ENCODE peak calls at places on chromosome 2, in eight cellular contexts. C, D, J, I, B, H, O and L are unnamed samples.

GRCh38 chr2:8628870-8629209 is 53.0 kb upstream of the ID2 start:
- DNase-seq in D (no peak), B (no peak), J (no peak), C (no peak), H (no peak), O (no peak), I (no peak), L (no peak)

GRCh38 chr2:51919395-51919794 is 887.5 kb upstream of the NRXN1 start:
- DNase-seq in D (no peak), O (no peak), J (no peak), H (no peak), I (no peak), B (no peak), C (peak), L (peak)

GRCh38 chr2:232142049-232142448 is 180.5 kb downstream of the DIS3L2 start:
- DNase-seq in O (no peak), J (peak), I (peak), B (no peak), H (no peak), D (no peak), C (peak), L (no peak)

GRCh38 chr2:150520887-150521664 is 33.6 kb upstream of the RND3 start:
- DNase-seq in J (no peak), C (peak), B (no peak), D (no peak), I (no peak), H (no peak), O (no peak), L (peak)

GRCh38 chr2:23425886-23426283 is 40.9 kb downstream of the KLHL29 start:
- DNase-seq in J (no peak), I (no peak), D (no peak), H (no peak), O (no peak), C (peak), B (no peak), L (peak)

GRCh38 chr2:182368446-182368845 is 58.4 kb downstream of the PDE1A start:
- DNase-seq in J (no peak), D (no peak), O (no peak), B (no peak), H (no peak), C (peak), I (no peak), L (peak)

GRCh38 chr2:106197878-106198277 is 3.8 kb upstream of the UXS1 start:
- DNase-seq in O (no peak), I (no peak), B (no peak), D (no peak), H (peak), J (peak), C (peak), L (peak)

GRCh38 chr2:86026744-86027065 is 79.0 kb downstream of the POLR1A start:
- DNase-seq in B (no peak), H (no peak), C (no peak), O (no peak), J (no peak), I (no peak), D (no peak), L (no peak)

GRCh38 chr2:145041706-145042105 is 521.8 kb upstream of the ZEB2 start:
- DNase-seq in O (no peak), C (no peak), H (no peak), D (no peak), B (no peak), J (no peak), I (no peak), L (no peak)

GRCh38 chr2:121505005-121505404 is 25.7 kb upstream of the RNU4ATAC start:
- DNase-seq in B (no peak), O (no peak), D (no peak), H (peak), J (no peak), I (no peak), C (peak), L (peak)

GRCh38 chr2:7209776-7210555 is 292.8 kb downstream of the RNF144A start:
- DNase-seq in D (no peak), O (no peak), I (no peak), B (no peak), H (no peak), J (no peak), C (peak), L (peak)

GRCh38 chr2:158098171-158098570 is 3.5 kb upstream of the UPP2 start:
- DNase-seq in I (no peak), H (no peak), D (no peak), C (no peak), O (no peak), B (no peak), J (no peak), L (no peak)

GRCh38 chr2:145158051-145158586 is 638.2 kb upstream of the ZEB2 start:
- DNase-seq in H (peak), O (peak), I (no peak), D (peak), J (peak), C (peak), B (no peak), L (peak)

GRCh38 chr2:832635-833034 is 118.0 kb upstream of the SNTG2 start:
- DNase-seq in D (no peak), H (no peak), I (no peak), O (no peak), B (no peak), C (no peak), J (no peak), L (no peak)

GRCh38 chr2:109331864-109332848 is 203.2 kb downstream of the SH3RF3 start:
- DNase-seq in B (no peak), J (peak), H (peak), O (peak), D (peak), C (peak), I (peak), L (peak)

DNA sequence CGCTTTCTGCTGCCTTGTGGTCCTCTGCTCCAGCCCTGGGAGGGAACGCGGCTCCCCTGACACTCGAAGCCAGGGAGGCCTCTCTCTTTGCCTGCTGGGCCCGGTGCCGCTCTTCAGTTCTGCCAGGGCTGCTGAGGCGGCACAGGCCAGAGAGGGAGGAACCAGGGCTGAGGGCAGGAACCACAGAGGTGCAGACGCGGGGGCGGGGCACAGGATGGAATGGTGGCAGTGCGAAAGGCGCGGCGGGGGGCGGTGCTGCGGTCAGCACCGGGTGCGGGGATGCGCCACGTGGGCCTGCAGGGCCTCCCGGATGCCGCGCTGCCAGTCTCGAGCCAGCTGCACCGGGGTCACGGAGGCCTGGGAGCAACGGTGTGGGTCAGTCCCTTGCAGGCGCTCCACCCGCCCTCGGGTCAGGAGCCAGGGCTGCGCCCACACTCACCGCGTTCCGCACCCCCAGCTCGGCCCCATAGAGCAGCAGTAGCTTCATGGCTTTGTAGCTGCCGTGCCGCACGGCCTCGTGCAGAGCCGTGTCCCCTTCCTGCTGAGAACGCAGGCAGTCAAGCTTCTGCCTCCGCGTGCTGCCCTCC is 4.4 kb downstream of the ANKRD23 start:
- DNase-seq in I (no peak), H (no peak), D (peak), B (peak), O (peak), J (no peak), C (no peak), L (no peak)
- H3K4me3 ChIP-seq in I (no peak), H (no peak), D (peak), B (peak), O (peak), J (no peak), C (no peak), L (no peak)

DNA sequence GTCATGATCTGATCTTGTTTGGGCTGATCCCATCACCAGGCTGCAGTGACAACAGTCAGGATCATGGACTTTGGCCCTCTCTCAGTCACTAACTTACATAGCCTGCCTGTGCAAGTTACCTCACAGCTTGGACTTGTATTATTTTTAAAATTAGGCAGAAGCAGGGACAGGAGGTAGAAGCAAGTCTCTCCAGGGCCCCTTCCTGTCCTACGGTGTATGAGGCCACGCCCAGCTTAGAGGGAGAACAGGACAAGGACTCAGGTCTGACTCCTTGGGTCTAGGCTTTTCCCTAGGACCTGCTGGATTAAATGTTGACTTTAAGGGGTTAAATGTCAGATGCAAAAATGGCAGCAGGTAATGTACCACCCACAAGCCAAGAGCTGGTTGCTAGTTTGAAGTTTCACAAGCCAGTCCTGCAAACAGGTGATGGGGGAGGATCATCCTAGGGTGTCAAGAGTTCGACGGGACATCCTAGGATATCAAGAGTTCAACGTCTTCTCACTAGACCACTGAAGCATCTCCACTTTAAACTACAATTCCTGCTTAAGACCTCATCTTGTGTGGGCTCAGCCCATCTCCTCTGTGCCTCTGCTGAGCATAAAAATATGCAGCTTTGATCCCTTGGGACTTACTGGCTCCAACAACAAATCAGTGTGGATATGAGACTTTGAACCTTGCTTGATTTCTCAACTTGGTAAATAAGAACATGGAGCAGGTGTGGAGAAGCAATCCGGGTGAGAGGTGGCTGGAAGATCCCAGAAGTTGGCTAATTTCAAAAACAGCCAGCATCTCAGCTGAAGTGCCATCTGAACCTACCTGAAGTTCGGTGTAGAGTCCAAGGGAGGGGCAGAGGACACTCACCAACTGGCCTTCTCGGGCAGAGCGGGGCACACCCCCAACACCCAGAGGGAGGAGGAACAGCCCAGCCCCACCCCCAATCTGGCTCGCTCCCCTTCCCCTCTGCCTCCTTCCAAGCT is 39.5 kb downstream of the SFXN5 start:
- DNase-seq in O (no peak), J (no peak), I (no peak), C (no peak), D (no peak), H (no peak), B (no peak), L (no peak)
- H3K4me3 ChIP-seq in O (no peak), J (no peak), I (no peak), C (no peak), D (no peak), H (no peak), B (no peak), L (no peak)

GRCh38 chr2:61535449-61535848 is 2.7 kb downstream of the XPO1 start:
- DNase-seq in D (no peak), O (no peak), I (no peak), H (no peak), B (no peak), C (peak), J (no peak), L (no peak)

GRCh38 chr2:61536086-61536722 is 2.0 kb downstream of the XPO1 start:
- DNase-seq in C (peak), B (no peak), I (no peak), J (no peak), H (no peak), D (no peak), O (no peak), L (no peak)

GRCh38 chr2:61537590-61538178 is 472 bp downstream of the XPO1 start:
- DNase-seq in H (no peak), O (no peak), B (no peak), D (no peak), I (no peak), J (no peak), C (peak), L (no peak)

GRCh38 chr2:61536723-61537581 is 1.2 kb downstream of the XPO1 start:
- DNase-seq in C (peak), D (peak), B (peak), J (peak), H (peak), O (peak), I (peak), L (peak)

DNA sequence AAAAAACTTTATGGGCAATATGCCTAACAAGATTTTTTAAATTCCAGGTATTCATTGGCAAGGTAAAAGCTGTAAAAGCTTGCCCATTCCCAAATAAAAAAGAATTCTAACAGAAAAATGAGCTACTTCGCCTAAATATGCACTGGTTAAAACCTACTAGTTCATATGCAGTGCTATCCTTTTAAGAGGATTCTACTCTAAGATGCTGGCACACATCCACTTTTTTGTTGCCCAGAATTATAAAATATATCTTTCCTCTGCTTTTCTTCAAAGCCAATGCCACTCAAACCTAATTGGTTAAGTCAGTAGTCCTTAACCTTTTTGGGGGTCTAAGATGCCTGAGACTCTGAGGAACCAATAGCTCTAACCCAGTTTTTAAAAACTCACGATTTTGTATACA is 3.2 kb downstream of the XPO1 start:
- DNase-seq in C (peak), O (no peak), B (no peak), H (no peak), D (no peak), I (no peak), J (no peak), L (no peak)
- H3K4me3 ChIP-seq in C (peak), O (peak), B (no peak), H (peak), D (peak), I (peak), J (peak), L (peak)

GRCh38 chr2:41998201-41998781 is 49.5 kb upstream of the PKDCC start:
- DNase-seq in C (no peak), H (no peak), I (no peak), O (no peak), D (no peak), J (peak), B (no peak), L (no peak)
- H3K4me3 ChIP-seq in C (no peak), H (no peak), I (no peak), O (no peak), D (no peak), J (no peak), B (no peak), L (no peak)

DNA sequence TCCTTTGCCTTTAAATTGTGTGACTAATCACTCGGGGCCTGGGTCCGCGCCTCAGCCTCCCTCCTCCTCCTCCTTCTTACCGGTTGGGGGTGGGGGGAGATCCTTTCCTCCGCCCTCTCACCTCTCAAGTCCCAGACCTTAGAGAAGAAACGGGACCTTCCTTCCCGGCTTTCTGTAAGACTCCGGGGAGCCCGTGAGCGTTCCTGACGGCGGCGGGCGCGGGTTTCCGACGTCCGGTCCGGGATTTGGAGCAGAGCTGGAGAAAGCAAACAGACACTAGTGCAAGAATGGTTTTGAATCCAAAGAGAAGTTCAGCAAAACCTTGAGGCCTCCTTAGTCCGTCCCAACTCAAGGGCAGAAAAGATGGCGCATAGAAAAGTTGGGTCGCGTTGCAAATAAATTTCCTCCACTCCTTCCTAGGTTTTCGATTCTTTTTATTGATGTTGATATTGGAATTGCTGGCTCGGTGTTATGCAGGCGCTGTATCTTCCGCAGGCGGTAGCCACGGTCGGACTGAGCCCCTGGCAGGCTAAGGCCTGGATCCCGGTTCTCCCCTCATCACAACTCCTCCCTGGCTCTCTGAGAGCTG is 2.0 kb downstream of the DLX1 start:
- DNase-seq in O (no peak), I (no peak), B (no peak), D (no peak), C (no peak), H (no peak), J (no peak), L (no peak)
- H3K4me3 ChIP-seq in O (peak), I (no peak), B (no peak), D (peak), C (no peak), H (no peak), J (peak), L (peak)

GRCh38 chr2:207333599-207334308 is 168.0 kb upstream of the KLF7 start:
- DNase-seq in I (no peak), O (no peak), C (peak), H (no peak), J (no peak), B (no peak), D (no peak), L (no peak)
- H3K4me3 ChIP-seq in I (no peak), O (no peak), C (no peak), H (no peak), J (no peak), B (no peak), D (no peak), L (peak)

GRCh38 chr2:24454258-24454657 is 36.8 kb upstream of the NCOA1 start:
- DNase-seq in C (peak), J (peak), O (no peak), H (no peak), I (no peak), B (no peak), D (no peak), L (no peak)
- H3K4me3 ChIP-seq in C (peak), J (peak), O (no peak), H (peak), I (no peak), B (no peak), D (peak), L (peak)

DNA sequence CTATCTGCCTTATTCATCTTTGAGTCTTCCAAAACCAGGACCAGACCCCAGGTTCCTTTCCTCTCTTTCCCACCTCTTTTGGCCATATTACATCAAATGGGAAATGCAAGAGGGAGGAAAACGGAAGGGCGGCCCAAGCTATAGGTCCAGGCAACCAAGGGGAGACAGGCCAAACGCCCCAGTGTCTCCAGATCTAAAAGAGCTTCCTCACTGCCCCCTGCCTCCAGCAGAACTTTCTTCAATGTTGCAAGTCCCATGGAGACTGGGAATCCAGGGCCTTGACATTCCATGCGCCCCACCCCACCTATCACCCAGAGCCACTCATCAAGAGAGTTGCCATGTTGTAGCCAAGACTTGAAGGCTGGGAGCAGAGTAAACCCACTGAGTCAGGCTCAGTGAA is 15.4 kb downstream of the TNS1 start:
- DNase-seq in I (no peak), B (no peak), J (no peak), O (no peak), D (no peak), H (no peak), C (no peak), L (no peak)
- H3K4me3 ChIP-seq in I (no peak), B (no peak), J (no peak), O (no peak), D (no peak), H (no peak), C (no peak), L (no peak)

DNA sequence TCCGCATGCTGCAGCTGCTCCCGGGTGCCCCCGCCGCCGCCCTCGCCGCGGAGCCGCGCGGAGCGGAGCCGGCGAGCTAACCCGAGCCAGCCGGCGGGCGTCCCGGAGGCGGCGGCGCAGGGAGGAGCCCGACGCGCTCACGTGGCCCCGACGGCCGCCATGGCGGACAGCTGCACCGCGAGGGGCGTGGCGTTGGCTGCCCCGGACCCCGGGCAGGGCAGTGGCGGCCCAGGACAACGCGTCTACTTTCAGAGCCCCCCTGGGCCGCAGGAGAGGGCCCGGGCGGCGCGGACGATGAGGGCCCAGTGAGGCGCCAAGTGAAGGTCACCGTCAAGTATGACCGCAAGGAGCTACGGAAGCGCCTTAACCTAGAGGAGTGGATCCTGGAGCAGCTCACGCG is 30.0 kb upstream of the CCNYL1 start:
- DNase-seq in C (no peak), J (no peak), B (no peak), D (no peak), H (no peak), O (no peak), I (no peak), L (no peak)
- H3K4me3 ChIP-seq in C (no peak), J (no peak), B (no peak), D (peak), H (no peak), O (no peak), I (no peak), L (no peak)